ENCODE peak calls at places on chromosomes 16 and 17, in four cellular contexts. N is fibroblast of the conjunctiva, A is NCI-H2029, C is endothelial cell. Z is an unnamed sample.

GRCh38 chr17:14460502-14460901 is 159.6 kb downstream of the HS3ST3B1 start:
- DNase-seq in N (no peak), A (no peak), C (no peak), Z (no peak)

GRCh38 chr16:73060216-73060615 is 12.3 kb upstream of the ZFHX3 start:
- DNase-seq in N (no peak), A (no peak), C (no peak), Z (no peak)

GRCh38 chr17:59416184-59416583 is 84.7 kb downstream of the YPEL2 start:
- DNase-seq in N (no peak), A (no peak), C (no peak), Z (no peak)

GRCh38 chr16:17518441-17518840 is 47.7 kb upstream of the XYLT1 start:
- DNase-seq in N (no peak), A (no peak), C (no peak), Z (no peak)

GRCh38 chr16:60142991-60143705 is 1409.0 kb upstream of the GOT2 start:
- DNase-seq in N (no peak), A (no peak), C (no peak), Z (no peak)

GRCh38 chr17:32920293-32920692 is 7.7 kb upstream of the TMEM98 start:
- DNase-seq in N (no peak), A (no peak), C (no peak), Z (no peak)

GRCh38 chr16:11138769-11139623 is 117.0 kb downstream of the SOCS1 start:
- DNase-seq in N (peak; percentile 35), A (no peak), C (no peak), Z (peak; percentile 71)

GRCh38 chr16:85428899-85429775 is 184.0 kb upstream of the GSE1 start:
- DNase-seq in N (no peak), A (no peak), C (peak; percentile 2), Z (no peak)

GRCh38 chr17:31688704-31689103 is 170.3 kb downstream of the COPRS start:
- DNase-seq in N (no peak), A (no peak), C (no peak), Z (no peak)

GRCh38 chr16:85221810-85222150 is 109.5 kb upstream of the CIBAR2 start:
- DNase-seq in N (no peak), A (no peak), C (no peak), Z (no peak)

GRCh38 chr16:966505-966904 is 4.3 kb downstream of the LMF1 start:
- DNase-seq in N (no peak), A (no peak), C (no peak), Z (no peak)

GRCh38 chr16:67100569-67101300 is 9.0 kb upstream of the PHAF1 start:
- DNase-seq in N (peak; percentile 29), A (no peak), C (no peak), Z (no peak)

GRCh38 chr16:3774819-3775218 is 57.5 kb upstream of the TRAP1 start:
- DNase-seq in N (no peak), A (no peak), C (no peak), Z (no peak)

GRCh38 chr16:48365030-48365600 is 20.1 kb downstream of the SIAH1 start:
- DNase-seq in N (no peak), A (peak; percentile 8), C (no peak), Z (no peak)

GRCh38 chr16:68754117-68754792 is 17.2 kb downstream of the CDH1 start:
- DNase-seq in N (no peak), A (peak; percentile 29), C (no peak), Z (no peak)

GRCh38 chr16:69073181-69073669 is 32.2 kb upstream of the HAS3 start:
- DNase-seq in N (peak; percentile 43), A (no peak), C (no peak), Z (peak; percentile 76)

Z was measured in stromal cell of bone marrow.